ENCODE peak calls at places on chromosome 16, in ten cellular contexts. N is activated CD4-positive, CD25-positive, alpha-beta regulatory T cell; U is mucosa of descending colon; W is T-helper 1 cell; H is ELR; B is left cardiac atrium; A is stimulated activated CD4-positive, alpha-beta T cell treated with anti-CD3 and anti-CD28 coated beads, Interleukin-2, amount 100 ng/mL, for 24 hours; X is GF-D8; L is DMS 273 treated with DMSO at 0.1 percent for 48 hours; S is ascending aorta. O is an unnamed sample.

GRCh38 chr16:47054306-47054705 is 80.8 kb upstream of the DNAJA2 start:
- DNase-seq in S (no peak), W (no peak), U (no peak), B (no peak), H (no peak), N (no peak), X (no peak), L (no peak), A (no peak), O (no peak)

GRCh38 chr16:15644306-15644961 is 1.5 kb upstream of the MARF1 start:
- DNase-seq in U (peak; percentile 24), H (peak; percentile 57), B (no peak), W (no peak), X (no peak), L (peak; percentile 40), S (no peak), N (no peak), A (no peak), O (no peak)

GRCh38 chr16:83933885-83934683 is 19.0 kb upstream of the OSGIN1 start:
- DNase-seq in W (no peak), A (no peak), X (no peak), N (no peak), H (no peak), S (no peak), U (no peak), B (no peak), L (no peak), O (no peak)

GRCh38 chr16:89047331-89048086 is 46.1 kb upstream of the ACSF3 start:
- DNase-seq in B (no peak), W (no peak), S (no peak), U (no peak), A (no peak), H (no peak), L (no peak), X (no peak), N (no peak), O (no peak)

GRCh38 chr16:10180771-10181163 is 1.5 kb downstream of the GRIN2A start:
- DNase-seq in S (no peak), X (no peak), L (no peak), N (no peak), H (peak; percentile 49), W (no peak), B (peak; percentile 40), U (peak; percentile 39), A (peak; percentile 58), O (peak; percentile 44)

GRCh38 chr16:3673201-3673600 is 18.7 kb downstream of the DNASE1 start:
- DNase-seq in N (no peak), X (no peak), H (no peak), S (no peak), L (no peak), A (no peak), B (no peak), W (no peak), U (no peak), O (no peak)

GRCh38 chr16:81885976-81886586 is 107.0 kb downstream of the PLCG2 start:
- DNase-seq in B (no peak), N (no peak), W (no peak), H (peak; percentile 60), S (no peak), L (no peak), X (no peak), A (peak; percentile 26), U (peak; percentile 45), O (no peak)

GRCh38 chr16:66605177-66605999 is 884 bp downstream of the CMTM3 start:
- DNase-seq in U (peak; percentile 46), W (peak; percentile 27), B (peak; percentile 80), H (peak; percentile 58), X (no peak), S (no peak), L (no peak), A (peak; percentile 51), N (no peak), O (no peak)

GRCh38 chr16:67110136-67110847 is 551 bp downstream of the PHAF1 start:
- DNase-seq in X (peak; percentile 91), S (no peak), A (no peak), L (no peak), H (no peak), N (no peak), U (peak; percentile 20), B (no peak), W (no peak), O (no peak)

GRCh38 chr16:48617104-48617503 is 7.1 kb upstream of the N4BP1 start:
- DNase-seq in B (no peak), W (no peak), H (no peak), A (no peak), X (peak; percentile 23), U (no peak), S (no peak), N (no peak), L (no peak), O (no peak)

GRCh38 chr16:79071424-79071823 is 529.1 kb downstream of the MAF start:
- DNase-seq in X (no peak), B (no peak), W (no peak), S (no peak), N (no peak), H (no peak), L (peak; percentile 19), U (no peak), A (no peak), O (no peak)

GRCh38 chr16:28543072-28543471 is 4.3 kb upstream of the NUPR1 start:
- DNase-seq in L (no peak), A (no peak), X (peak; percentile 55), B (no peak), H (no peak), S (no peak), U (peak; percentile 86), N (no peak), W (no peak), O (no peak)

GRCh38 chr16:72468582-72468981 is 296.6 kb upstream of the PMFBP1 start:
- DNase-seq in L (no peak), U (no peak), B (no peak), X (no peak), N (no peak), S (no peak), W (no peak), A (no peak), H (peak; percentile 14), O (no peak)

GRCh38 chr16:3171181-3171854 is 16.7 kb upstream of the OR1F1 start:
- DNase-seq in S (no peak), A (peak; percentile 60), H (no peak), U (no peak), B (no peak), W (no peak), X (no peak), N (no peak), L (no peak), O (no peak)